ENCODE peak calls at places on chromosome 9, in four cellular contexts. One of them, this sample, is unnamed.

GRCh38 chr9:16335788-16336580 is 534.5 kb downstream of the BNC2 start:
- DNase-seq in NCI-H460: peak
- DNase-seq in A549: peak
- DNase-seq in mesenchymal stem cell: peak
- DNase-seq in this sample: no peak

GRCh38 chr9:94140791-94141790 is 56.8 kb downstream of the PTPDC1 start:
- DNase-seq in NCI-H460: no peak
- DNase-seq in A549: no peak
- DNase-seq in mesenchymal stem cell: no peak
- DNase-seq in this sample: no peak

GRCh38 chr9:34459941-34460340 is 1.3 kb downstream of the DNAI1 start:
- DNase-seq in NCI-H460: no peak
- DNase-seq in A549: no peak
- DNase-seq in mesenchymal stem cell: peak
- DNase-seq in this sample: no peak

GRCh38 chr9:126397056-126397455 is 70.4 kb downstream of the MVB12B start:
- DNase-seq in NCI-H460: no peak
- DNase-seq in A549: peak
- DNase-seq in mesenchymal stem cell: no peak
- DNase-seq in this sample: peak

GRCh38 chr9:94534901-94535300 is 20.0 kb upstream of the PCAT7 start:
- DNase-seq in NCI-H460: no peak
- DNase-seq in A549: no peak
- DNase-seq in mesenchymal stem cell: no peak
- DNase-seq in this sample: no peak

GRCh38 chr9:99011161-99011709 is 67.5 kb downstream of the COL15A1 start:
- DNase-seq in NCI-H460: peak
- DNase-seq in A549: no peak
- DNase-seq in mesenchymal stem cell: peak
- DNase-seq in this sample: no peak

GRCh38 chr9:89870207-89870606 is 265.4 kb downstream of the GADD45G start:
- DNase-seq in NCI-H460: no peak
- DNase-seq in A549: no peak
- DNase-seq in mesenchymal stem cell: peak
- DNase-seq in this sample: no peak

GRCh38 chr9:2055203-2055658 is 40.1 kb downstream of the SMARCA2 start:
- DNase-seq in NCI-H460: no peak
- DNase-seq in A549: no peak
- DNase-seq in mesenchymal stem cell: no peak
- DNase-seq in this sample: no peak

GRCh38 chr9:16257604-16258003 is 612.9 kb downstream of the BNC2 start:
- DNase-seq in NCI-H460: no peak
- DNase-seq in A549: no peak
- DNase-seq in mesenchymal stem cell: peak
- DNase-seq in this sample: no peak

GRCh38 chr9:33329996-33330395 is 39.7 kb downstream of the NFX1 start:
- DNase-seq in NCI-H460: peak
- DNase-seq in A549: peak
- DNase-seq in mesenchymal stem cell: peak
- DNase-seq in this sample: no peak

GRCh38 chr9:111427186-111427585 is 57.0 kb downstream of the ECPAS start:
- DNase-seq in NCI-H460: peak
- DNase-seq in A549: peak
- DNase-seq in mesenchymal stem cell: peak
- DNase-seq in this sample: no peak

GRCh38 chr9:133981958-133982681 is 10.0 kb downstream of the VAV2 start:
- DNase-seq in NCI-H460: no peak
- DNase-seq in A549: no peak
- DNase-seq in mesenchymal stem cell: no peak
- DNase-seq in this sample: no peak

GRCh38 chr9:131815971-131816873 is 76.3 kb upstream of the RAPGEF1 start:
- DNase-seq in NCI-H460: no peak
- DNase-seq in A549: no peak
- DNase-seq in mesenchymal stem cell: no peak
- DNase-seq in this sample: no peak

GRCh38 chr9:22037954-22038690 is 29.0 kb upstream of the CDKN2B start:
- DNase-seq in NCI-H460: no peak
- DNase-seq in A549: no peak
- DNase-seq in mesenchymal stem cell: peak
- DNase-seq in this sample: no peak

GRCh38 chr9:5395428-5395827 is 42.3 kb downstream of the PLGRKT start:
- DNase-seq in NCI-H460: no peak
- DNase-seq in A549: no peak
- DNase-seq in mesenchymal stem cell: no peak
- DNase-seq in this sample: no peak

GRCh38 chr9:124280176-124280691 is 22.5 kb downstream of the NEK6 start:
- DNase-seq in NCI-H460: peak
- DNase-seq in A549: no peak
- DNase-seq in mesenchymal stem cell: peak
- DNase-seq in this sample: no peak

GRCh38 chr9:693460-694390 is 147.8 kb upstream of the DMRT1 start:
- DNase-seq in NCI-H460: no peak
- DNase-seq in A549: no peak
- DNase-seq in mesenchymal stem cell: peak
- DNase-seq in this sample: no peak

This sample was measured in GM12864.